ENCODE peak calls at places on chromosomes 6 and 20, in four cellular contexts. O is A673, J is iris pigment epithelial cell, M is WTC11. K is an unnamed sample.

GRCh38 chr20:8722277-8722928 is 346.5 kb upstream of the PLCB4 start:
- DNase-seq in O (peak), M (peak), J (peak), K (peak)

GRCh38 chr6:144978208-144978607 is 693.1 kb downstream of the UTRN start:
- DNase-seq in M (no peak), J (no peak), O (no peak), K (no peak)

GRCh38 chr20:33169176-33169794 is 1.3 kb downstream of the BPIFA2 start:
- DNase-seq in O (no peak), J (peak), M (peak), K (no peak)

GRCh38 chr6:152552616-152553209 is 84.4 kb downstream of the SYNE1 start:
- DNase-seq in M (peak), O (peak), J (peak), K (peak)

GRCh38 chr6:156146891-156147290 is 630.3 kb upstream of the ARID1B start:
- DNase-seq in M (peak), J (no peak), O (no peak), K (no peak)

GRCh38 chr6:97052152-97052787 is 127.7 kb downstream of the KLHL32 start:
- DNase-seq in J (no peak), M (no peak), O (no peak), K (no peak)

GRCh38 chr6:161682982-161683381 is 409.1 kb upstream of the AGPAT4 start:
- DNase-seq in J (no peak), M (no peak), O (no peak), K (no peak)

GRCh38 chr20:59785118-59785959 is 148.1 kb downstream of the SYCP2 start:
- DNase-seq in J (no peak), O (no peak), M (no peak), K (no peak)

GRCh38 chr6:137013738-137014602 is 30.8 kb downstream of the IL20RA start:
- DNase-seq in M (no peak), O (peak), J (peak), K (peak)

GRCh38 chr20:30376767-30377658 is 880.5 kb upstream of the DEFB115 start:
- DNase-seq in O (peak), M (peak), J (peak), K (peak)

GRCh38 chr6:156865019-156865629 is 87.9 kb downstream of the ARID1B start:
- DNase-seq in M (no peak), O (no peak), J (peak), K (peak)

GRCh38 chr20:39588148-39588757 is 626.1 kb downstream of the DHX35 start:
- DNase-seq in J (no peak), O (peak), M (no peak), K (no peak)

GRCh38 chr20:51487525-51488279 is 54.8 kb downstream of the NFATC2 start:
- DNase-seq in M (no peak), O (peak), J (peak), K (peak)

GRCh38 chr6:165988306-165988756 is 179.3 kb downstream of the TBXT start:
- DNase-seq in J (no peak), O (no peak), M (peak), K (no peak)

GRCh38 chr6:170279977-170280688 is 10.7 kb downstream of the DLL1 start:
- DNase-seq in O (peak), J (peak), M (peak), K (peak)

GRCh38 chr6:53794720-53795253 is at the start of gene LRRC1:
- DNase-seq in O (peak), J (peak), M (peak), K (peak)

K was measured in renal cortical epithelial cell.